ENCODE peak calls at places on chromosomes 7 and 10, in six cellular contexts. I, Y, J, A, N and S are unnamed samples.
A peak's percentile ranks its signal among the peaks of the same experiment; 100 is the strongest.

GRCh38 chr10:4353059-4353655 is 472.9 kb upstream of the AKR1E2 start:
- DNase-seq in I (no peak), Y (peak; percentile 84), J (no peak), A (no peak), N (no peak), S (peak; percentile 20)

GRCh38 chr7:25868509-25868908 is 283.5 kb upstream of the NFE2L3 start:
- DNase-seq in I (no peak), Y (no peak), J (no peak), A (no peak), N (no peak), S (no peak)

GRCh38 chr7:2278026-2278425 is 36.0 kb downstream of the NUDT1 start:
- DNase-seq in I (no peak), Y (no peak), J (no peak), A (no peak), N (no peak), S (no peak)

GRCh38 chr10:104011904-104012303 is 45.0 kb downstream of the SLK start:
- DNase-seq in I (no peak), Y (no peak), J (no peak), A (no peak), N (no peak), S (no peak)

GRCh38 chr7:117715784-117716445 is 157.3 kb downstream of the CTTNBP2 start:
- DNase-seq in I (peak; percentile 10), Y (peak; percentile 52), J (no peak), A (no peak), N (peak; percentile 80), S (peak; percentile 58)

GRCh38 chr7:15315678-15316077 is 246.1 kb downstream of the AGMO start:
- DNase-seq in I (no peak), Y (no peak), J (no peak), A (no peak), N (no peak), S (no peak)

GRCh38 chr10:129713659-129714265 is 246.7 kb downstream of the MGMT start:
- DNase-seq in I (no peak), Y (no peak), J (peak; percentile 51), A (no peak), N (no peak), S (no peak)

GRCh38 chr7:55309040-55309991 is 55.8 kb upstream of the LANCL2 start:
- DNase-seq in I (no peak), Y (peak; percentile 19), J (no peak), A (peak; percentile 44), N (no peak), S (no peak)

GRCh38 chr7:138064856-138065357 is 11.4 kb upstream of the AKR1D1 start:
- DNase-seq in I (no peak), Y (no peak), J (no peak), A (no peak), N (peak; percentile 62), S (no peak)

GRCh38 chr7:95199779-95200558 is 124.4 kb downstream of the PON1 start:
- DNase-seq in I (peak; percentile 31), Y (peak; percentile 51), J (no peak), A (no peak), N (peak; percentile 82), S (peak; percentile 52)

GRCh38 chr10:83994351-83994750 is 145.0 kb upstream of the GHITM start:
- DNase-seq in I (no peak), Y (no peak), J (no peak), A (no peak), N (no peak), S (no peak)

GRCh38 chr7:129993275-129993674 is 40.5 kb upstream of the UBE2H start:
- DNase-seq in I (no peak), Y (no peak), J (no peak), A (no peak), N (no peak), S (peak; percentile 62)

GRCh38 chr10:103668351-103669242 is 175.1 kb downstream of the NEURL1 start:
- DNase-seq in I (no peak), Y (peak; percentile 34), J (peak; percentile 95), A (no peak), N (peak; percentile 78), S (no peak)

GRCh38 chr10:129419386-129419785 is 47.7 kb upstream of the MGMT start:
- DNase-seq in I (no peak), Y (no peak), J (no peak), A (no peak), N (no peak), S (no peak)

GRCh38 chr10:51718804-51719291 is 19.5 kb upstream of the CSTF2T start:
- DNase-seq in I (no peak), Y (peak; percentile 61), J (no peak), A (no peak), N (peak; percentile 72), S (peak; percentile 64)

GRCh38 chr10:105291571-105291970 is 650.5 kb downstream of the SORCS3 start:
- DNase-seq in I (no peak), Y (no peak), J (no peak), A (no peak), N (no peak), S (no peak)